ENCODE peak calls at places on chromosomes 12 and 14, in six cellular contexts. N, E, I, K, L and D are unnamed samples.

GRCh38 chr12:68612245-68612644 is 1.5 kb downstream of the RAP1B start:
- DNase-seq in N (no peak), E (no peak), I (no peak), K (peak), L (no peak), D (no peak)

GRCh38 chr12:113092478-113093408 is 36.2 kb downstream of the DTX1 start:
- DNase-seq in N (peak), E (peak), I (peak), K (peak), L (no peak), D (no peak)

GRCh38 chr12:132453361-132454133 is 36.4 kb upstream of the FBRSL1 start:
- DNase-seq in N (no peak), E (no peak), I (no peak), K (no peak), L (no peak), D (peak)

GRCh38 chr14:72598328-72598727 is 295.6 kb downstream of the DPF3 start:
- DNase-seq in N (no peak), E (no peak), I (peak), K (no peak), L (no peak), D (no peak)

GRCh38 chr12:19227880-19228210 is 98.3 kb downstream of the PLEKHA5 start:
- DNase-seq in N (no peak), E (no peak), I (no peak), K (no peak), L (no peak), D (no peak)

GRCh38 chr14:103315368-103315911 is 18.6 kb upstream of the EIF5 start:
- DNase-seq in N (no peak), E (peak), I (no peak), K (no peak), L (no peak), D (no peak)

GRCh38 chr12:94141892-94142291 is 6.5 kb upstream of the PLXNC1 start:
- DNase-seq in N (no peak), E (no peak), I (no peak), K (peak), L (no peak), D (no peak)

GRCh38 chr12:64496839-64497400 is 45.0 kb downstream of the TBK1 start:
- DNase-seq in N (no peak), E (no peak), I (no peak), K (no peak), L (no peak), D (no peak)

GRCh38 chr14:76957224-76957881 is 71.2 kb downstream of the IRF2BPL start:
- DNase-seq in N (no peak), E (no peak), I (no peak), K (peak), L (peak), D (peak)

GRCh38 chr14:24367506-24368214 is at the start of gene NFATC4:
- DNase-seq in N (peak), E (peak), I (peak), K (peak), L (peak), D (peak)

GRCh38 chr12:66092559-66093269 is 37.8 kb downstream of the LLPH start:
- DNase-seq in N (no peak), E (no peak), I (no peak), K (no peak), L (no peak), D (no peak)

GRCh38 chr14:88750413-88750812 is 42.3 kb downstream of the EML5 start:
- DNase-seq in N (no peak), E (no peak), I (no peak), K (no peak), L (no peak), D (no peak)

GRCh38 chr14:32576088-32576795 is 247.1 kb downstream of the AKAP6 start:
- DNase-seq in N (peak), E (no peak), I (peak), K (peak), L (peak), D (peak)

GRCh38 chr12:25438638-25439037 is 114.4 kb downstream of the LMNTD1 start:
- DNase-seq in N (no peak), E (no peak), I (no peak), K (no peak), L (no peak), D (no peak)

GRCh38 chr12:48349471-48349870 is 1.2 kb downstream of the ZNF641 start:
- DNase-seq in N (no peak), E (peak), I (no peak), K (no peak), L (no peak), D (no peak)

GRCh38 chr12:6824962-6825381 is 3.2 kb upstream of the P3H3 start:
- DNase-seq in N (no peak), E (no peak), I (peak), K (no peak), L (no peak), D (peak)

GRCh38 chr12:110790301-110790700 is 47.6 kb upstream of the PPP1CC start:
- DNase-seq in N (no peak), E (no peak), I (no peak), K (no peak), L (no peak), D (no peak)

GRCh38 chr14:52272375-52272774 is 4.9 kb downstream of the PTGDR start:
- DNase-seq in N (peak), E (no peak), I (peak), K (peak), L (no peak), D (no peak)

GRCh38 chr12:563899-564298 is 99.3 kb downstream of the NINJ2 start:
- DNase-seq in N (no peak), E (no peak), I (no peak), K (peak), L (no peak), D (no peak)

GRCh38 chr12:28771961-28772360 is 377.1 kb upstream of the FAR2 start:
- DNase-seq in N (no peak), E (no peak), I (no peak), K (no peak), L (peak), D (no peak)

GRCh38 chr12:113039911-113040425 is 16.6 kb upstream of the DTX1 start:
- DNase-seq in N (no peak), E (no peak), I (no peak), K (no peak), L (no peak), D (no peak)